ENCODE peak calls at places on chromosomes 4 and X, in seven cellular contexts. O, Q, K, A, E, W and U are unnamed samples.

GRCh38 chrX:17046478-17047097 is 100.1 kb downstream of the REPS2 start:
- DNase-seq in Q (no peak), O (peak), E (peak), A (peak), W (peak), K (no peak), U (no peak)

GRCh38 chr4:184448828-184449227 is 25.5 kb downstream of the IRF2 start:
- DNase-seq in Q (peak), K (no peak), A (peak), E (peak), O (no peak), W (peak), U (no peak)

GRCh38 chr4:183765121-183765990 is 106.3 kb downstream of the TRAPPC11 start:
- DNase-seq in A (peak), Q (no peak), K (no peak), W (no peak), E (no peak), O (peak), U (no peak)

GRCh38 chr4:165150545-165150944 is 37.9 kb upstream of the TMEM192 start:
- DNase-seq in W (no peak), O (no peak), A (no peak), Q (no peak), E (no peak), K (no peak), U (no peak)

GRCh38 chrX:22686138-22686541 is 313.6 kb upstream of the DDX53 start:
- DNase-seq in A (peak), Q (no peak), W (no peak), E (peak), K (no peak), O (no peak), U (no peak)

GRCh38 chrX:79366888-79367749 is at the start of gene ITM2A:
- DNase-seq in E (peak), K (no peak), Q (peak), A (peak), O (no peak), W (peak), U (no peak)

GRCh38 chrX:84501798-84502628 is at the start of gene HDX:
- DNase-seq in A (peak), W (peak), E (peak), K (peak), Q (peak), O (peak), U (peak)

GRCh38 chr4:6684656-6685055 is 9.0 kb upstream of the S100P start:
- DNase-seq in A (no peak), Q (no peak), O (no peak), E (no peak), W (no peak), K (no peak), U (no peak)

GRCh38 chr4:111847256-111848108 is 297.8 kb upstream of the FAM241A start:
- DNase-seq in A (no peak), W (no peak), O (no peak), Q (no peak), E (peak), K (no peak), U (no peak)

GRCh38 chr4:95450294-95450693 is 98.5 kb downstream of the UNC5C start:
- DNase-seq in K (no peak), Q (no peak), O (no peak), E (no peak), W (no peak), A (no peak), U (no peak)

GRCh38 chr4:119493419-119493818 is 135.2 kb downstream of the PDE5A start:
- DNase-seq in E (peak), Q (no peak), A (no peak), O (no peak), W (peak), K (no peak), U (no peak)

GRCh38 chr4:3317011-3317655 is 24.3 kb downstream of the RGS12 start:
- DNase-seq in W (no peak), Q (no peak), A (no peak), E (no peak), K (no peak), O (no peak), U (peak)

DNA sequence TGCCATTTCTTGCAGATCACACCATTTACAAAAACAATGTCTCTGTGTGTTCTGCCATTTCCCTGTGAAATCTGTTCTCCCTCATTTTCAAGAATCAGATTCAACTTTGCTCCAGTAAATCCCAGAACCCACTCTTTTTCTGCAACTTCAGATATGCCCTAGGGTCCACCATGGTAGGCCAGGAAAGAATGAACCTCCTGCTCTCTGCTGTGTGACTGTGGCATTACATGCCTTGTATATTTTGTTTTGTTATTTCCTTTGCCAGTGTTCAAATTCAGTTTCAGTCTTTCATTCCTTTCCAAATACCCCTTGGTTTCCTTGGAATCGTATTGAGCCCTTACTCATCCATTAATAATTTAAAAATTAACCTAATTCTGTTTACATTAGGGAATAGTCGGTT is 290.2 kb upstream of the VCX start:
- DNase-seq in Q (no peak), K (no peak), A (no peak), O (no peak), E (no peak), W (no peak), U (no peak)
- TF ChIP-seq CTCF in Q (no peak), K (no peak), A (no peak), O (no peak), E (no peak), W (no peak), U (peak)

GRCh38 chr4:23163649-23164436 is 471.1 kb downstream of the GBA3 start:
- DNase-seq in K (no peak), O (peak), A (no peak), W (peak), Q (no peak), E (no peak), U (no peak)
- TF ChIP-seq CTCF in K (no peak), O (no peak), A (no peak), W (no peak), Q (no peak), E (no peak), U (no peak)

GRCh38 chrX:70960728-70961127 is 29.8 kb upstream of the SLC7A3 start:
- DNase-seq in O (peak), A (no peak), K (no peak), E (peak), W (no peak), Q (no peak), U (no peak)
- TF ChIP-seq CTCF in O (no peak), A (no peak), K (no peak), E (no peak), W (no peak), Q (peak), U (peak)

GRCh38 chrX:120774611-120775010 is 101.1 kb downstream of the CT47B1 start:
- DNase-seq in W (no peak), E (peak), O (no peak), Q (no peak), K (no peak), A (no peak), U (no peak)

GRCh38 chrX:120773801-120774200 is 101.9 kb downstream of the CT47B1 start:
- DNase-seq in Q (no peak), A (no peak), E (no peak), K (no peak), W (no peak), O (no peak), U (no peak)

GRCh38 chrX:120768254-120768653 is 107.4 kb downstream of the CT47B1 start:
- DNase-seq in W (no peak), E (no peak), K (no peak), O (no peak), A (no peak), Q (no peak), U (no peak)

GRCh38 chrX:120768681-120769080 is 107.0 kb downstream of the CT47B1 start:
- DNase-seq in O (no peak), W (peak), A (no peak), Q (no peak), K (no peak), E (peak), U (no peak)

DNA sequence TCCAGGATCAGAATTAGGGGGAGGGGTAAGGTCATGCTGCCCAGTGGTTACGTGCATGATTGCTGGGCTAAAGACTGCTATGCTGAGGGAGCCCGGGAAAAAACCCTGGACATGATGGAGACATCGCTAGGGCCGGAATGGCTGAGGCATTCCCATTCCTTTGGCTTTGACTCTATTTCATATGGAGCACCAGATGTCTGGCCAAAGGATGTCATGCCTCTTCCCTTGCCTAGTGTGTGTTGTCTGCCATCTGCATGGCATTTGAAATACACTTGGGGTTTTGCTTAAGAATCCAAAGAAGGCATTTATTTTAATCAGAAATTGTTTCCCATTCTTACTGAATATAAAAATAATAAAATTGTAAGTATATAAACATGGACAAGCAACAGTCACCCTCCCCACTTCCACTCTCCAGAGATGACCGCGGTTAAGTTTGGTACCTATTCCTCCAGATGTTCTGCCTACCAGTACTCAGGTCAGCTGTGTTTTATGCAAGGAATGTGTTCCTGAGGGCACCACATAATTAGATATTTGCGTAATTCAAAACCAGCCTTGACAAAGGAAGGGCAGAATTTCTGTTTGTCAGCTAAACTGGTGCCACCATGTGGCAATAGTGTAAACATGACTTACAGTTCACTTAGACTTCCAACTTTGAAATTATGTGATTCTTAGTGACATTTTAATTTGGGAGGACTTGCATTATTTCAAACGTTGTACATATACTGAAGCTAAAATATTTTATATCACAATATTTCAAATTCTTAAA is 105.9 kb downstream of the CT47B1 start:
- DNase-seq in O (no peak), W (peak), E (peak), K (peak), Q (peak), A (no peak), U (no peak)
- TF ChIP-seq CTCF in O (no peak), W (peak), E (peak), K (peak), Q (peak), A (peak), U (peak)

DNA sequence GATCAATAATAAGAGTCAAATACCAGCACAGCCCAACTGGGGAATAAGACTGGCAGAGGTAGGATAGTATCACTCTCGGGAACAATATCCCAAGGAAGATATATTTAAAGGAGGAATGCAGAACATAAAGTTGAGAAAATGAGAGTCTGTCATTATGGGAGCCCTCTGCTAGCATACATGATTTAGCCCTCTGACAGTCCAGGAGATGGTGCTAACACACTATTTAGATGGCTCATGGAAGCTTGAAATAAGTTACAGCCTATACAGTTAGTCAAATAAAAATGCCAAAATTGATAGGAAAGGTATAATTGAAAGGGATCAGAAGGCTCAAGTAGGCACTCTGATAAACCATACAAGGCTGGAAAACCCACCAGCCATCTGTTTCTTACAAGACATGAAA is 201.0 kb upstream of the NEIL3 start:
- DNase-seq in Q (no peak), O (no peak), A (no peak), W (peak), E (peak), K (no peak), U (no peak)
- TF ChIP-seq CTCF in Q (peak), O (no peak), A (no peak), W (peak), E (peak), K (peak), U (no peak)

DNA sequence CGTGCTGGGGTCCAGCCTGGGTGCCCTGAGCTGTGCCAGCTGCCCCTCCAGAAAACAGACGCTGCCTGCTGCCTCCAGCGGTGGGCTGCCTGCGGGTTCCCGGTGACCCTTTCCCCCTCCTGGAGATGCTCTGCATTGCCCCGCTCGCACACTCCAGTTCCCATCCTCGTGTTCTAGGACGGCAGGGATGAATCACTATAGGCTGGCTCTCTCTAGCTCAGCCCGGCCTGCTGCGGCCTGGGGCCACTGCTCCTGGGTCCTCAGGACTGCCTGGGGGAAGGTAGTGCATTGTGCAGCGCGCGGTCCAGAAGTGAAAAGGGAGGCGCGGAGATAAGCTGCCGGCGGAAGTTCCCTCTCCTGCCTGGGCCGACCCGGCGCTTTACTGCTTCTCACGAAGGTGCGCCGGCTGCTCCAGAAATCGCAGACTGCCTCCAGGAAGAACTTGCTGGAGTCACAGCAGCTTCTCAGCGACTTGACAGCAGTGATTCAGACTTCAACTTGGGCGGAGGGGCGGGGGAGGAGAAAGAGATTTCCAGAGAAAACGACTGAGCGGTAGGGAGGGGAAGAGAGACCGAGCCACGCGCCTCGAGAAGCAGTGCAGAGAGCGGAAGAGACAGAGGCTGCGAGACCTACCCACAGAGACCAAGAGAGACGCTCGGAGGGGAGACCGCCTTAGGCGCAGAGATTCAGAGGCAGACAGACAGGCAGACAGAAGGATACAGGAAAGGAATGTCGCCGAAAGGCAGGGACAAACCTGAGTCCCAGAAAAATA is 6.7 kb upstream of the MSX1 start:
- DNase-seq in W (peak), O (no peak), E (peak), A (no peak), K (no peak), Q (peak), U (no peak)
- TF ChIP-seq CTCF in W (no peak), O (no peak), E (peak), A (no peak), K (peak), Q (peak), U (peak)

GRCh38 chr4:142845293-142846070 is 619 bp downstream of the INPP4B start:
- DNase-seq in W (peak), O (no peak), E (no peak), Q (peak), K (no peak), A (peak), U (no peak)

GRCh38 chr4:142846105-142846728 is at the start of gene INPP4B:
- DNase-seq in E (peak), W (peak), A (peak), Q (peak), O (peak), K (no peak), U (no peak)

GRCh38 chr4:142838781-142839180 is 7.3 kb downstream of the INPP4B start:
- DNase-seq in E (no peak), A (no peak), Q (no peak), O (no peak), W (no peak), K (no peak), U (no peak)

GRCh38 chr4:142844782-142845181 is 1.3 kb downstream of the INPP4B start:
- DNase-seq in E (no peak), O (no peak), K (no peak), W (no peak), A (no peak), Q (no peak), U (no peak)

DNA sequence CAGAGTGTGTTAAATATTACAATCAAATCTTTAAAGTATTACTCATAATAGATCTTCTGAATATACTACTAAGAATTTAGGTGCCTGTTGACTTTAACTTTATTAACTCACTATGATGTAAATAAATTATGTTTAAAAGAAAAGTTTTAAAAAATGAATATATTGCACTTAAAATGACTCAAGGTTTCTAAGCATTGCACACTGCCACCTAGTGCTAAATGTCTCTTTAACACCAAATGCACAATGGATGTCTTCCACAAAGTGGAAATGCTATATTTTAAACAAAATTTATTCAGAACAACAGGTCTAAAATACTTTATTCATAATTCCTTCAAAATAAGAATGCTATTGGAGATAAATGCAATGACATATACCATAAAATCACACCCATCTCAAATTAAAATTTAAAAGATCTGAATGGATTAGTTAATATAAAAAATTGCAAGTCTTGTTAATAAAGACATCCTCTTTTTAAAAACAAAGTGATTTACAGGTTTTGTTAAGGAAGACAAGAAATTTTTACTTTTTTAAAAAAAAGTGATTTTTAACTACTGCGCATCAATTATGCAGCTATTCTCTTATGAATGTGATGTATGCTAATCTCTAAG is 5.5 kb downstream of the INPP4B start:
- DNase-seq in E (peak), W (no peak), K (no peak), Q (no peak), A (no peak), O (no peak), U (no peak)
- TF ChIP-seq CTCF in E (peak), W (peak), K (peak), Q (peak), A (peak), O (peak), U (peak)

GRCh38 chr4:128298852-128299251 is 11.2 kb upstream of the PGRMC2 start:
- DNase-seq in A (no peak), O (no peak), Q (no peak), K (no peak), W (no peak), E (no peak), U (no peak)
- TF ChIP-seq CTCF in A (no peak), O (no peak), Q (no peak), K (no peak), W (no peak), E (no peak), U (no peak)